ENCODE peak calls at places on chromosomes 5 and 9, in seven cellular contexts. One of them, this sample, is unnamed.

GRCh38 chr5:143497749-143498148 is 94.3 kb upstream of the NR3C1 start:
- DNase-seq in T-cell: no peak
- DNase-seq in iris pigment epithelial cell: no peak
- DNase-seq in IMR-90: no peak
- DNase-seq in nephron progenitor cell: no peak
- DNase-seq in CD4-positive, alpha-beta T cell: no peak
- DNase-seq in NCI-H2081: no peak
- DNase-seq in this sample: no peak

GRCh38 chr9:86721843-86722705 is 225.2 kb downstream of the GAS1 start:
- DNase-seq in T-cell: no peak
- DNase-seq in iris pigment epithelial cell: peak
- DNase-seq in IMR-90: peak
- DNase-seq in nephron progenitor cell: no peak
- DNase-seq in CD4-positive, alpha-beta T cell: no peak
- DNase-seq in NCI-H2081: no peak
- DNase-seq in this sample: peak

GRCh38 chr5:113806250-113806649 is 292.8 kb downstream of the YTHDC2 start:
- DNase-seq in T-cell: no peak
- DNase-seq in iris pigment epithelial cell: peak
- DNase-seq in IMR-90: peak
- DNase-seq in nephron progenitor cell: no peak
- DNase-seq in CD4-positive, alpha-beta T cell: no peak
- DNase-seq in NCI-H2081: peak
- DNase-seq in this sample: peak

GRCh38 chr9:108552459-108553040 is 303.2 kb downstream of the ACTL7B start:
- DNase-seq in T-cell: no peak
- DNase-seq in iris pigment epithelial cell: peak
- DNase-seq in IMR-90: peak
- DNase-seq in nephron progenitor cell: no peak
- DNase-seq in CD4-positive, alpha-beta T cell: no peak
- DNase-seq in NCI-H2081: no peak
- DNase-seq in this sample: no peak

GRCh38 chr5:111853748-111854147 is 96.8 kb upstream of the NREP start:
- DNase-seq in T-cell: no peak
- DNase-seq in iris pigment epithelial cell: no peak
- DNase-seq in IMR-90: peak
- DNase-seq in nephron progenitor cell: no peak
- DNase-seq in CD4-positive, alpha-beta T cell: no peak
- DNase-seq in NCI-H2081: no peak
- DNase-seq in this sample: no peak

GRCh38 chr9:71694332-71694731 is 74.0 kb downstream of the CEMIP2 start:
- DNase-seq in T-cell: no peak
- DNase-seq in iris pigment epithelial cell: no peak
- DNase-seq in IMR-90: no peak
- DNase-seq in nephron progenitor cell: no peak
- DNase-seq in CD4-positive, alpha-beta T cell: no peak
- DNase-seq in NCI-H2081: no peak
- DNase-seq in this sample: no peak

GRCh38 chr9:122248448-122248865 is 16.2 kb downstream of the RBM18 start:
- DNase-seq in T-cell: no peak
- DNase-seq in iris pigment epithelial cell: no peak
- DNase-seq in IMR-90: no peak
- DNase-seq in nephron progenitor cell: no peak
- DNase-seq in CD4-positive, alpha-beta T cell: no peak
- DNase-seq in NCI-H2081: no peak
- DNase-seq in this sample: no peak

GRCh38 chr9:98921740-98922139 is 22.0 kb upstream of the COL15A1 start:
- DNase-seq in T-cell: no peak
- DNase-seq in iris pigment epithelial cell: no peak
- DNase-seq in IMR-90: no peak
- DNase-seq in nephron progenitor cell: no peak
- DNase-seq in CD4-positive, alpha-beta T cell: no peak
- DNase-seq in NCI-H2081: no peak
- DNase-seq in this sample: no peak

GRCh38 chr5:28234356-28234968 is 1196.1 kb upstream of the CDH9 start:
- DNase-seq in T-cell: no peak
- DNase-seq in iris pigment epithelial cell: peak
- DNase-seq in IMR-90: no peak
- DNase-seq in nephron progenitor cell: no peak
- DNase-seq in CD4-positive, alpha-beta T cell: no peak
- DNase-seq in NCI-H2081: no peak
- DNase-seq in this sample: peak

GRCh38 chr5:168578006-168578405 is 1.2 kb downstream of the PANK3 start:
- DNase-seq in T-cell: no peak
- DNase-seq in iris pigment epithelial cell: peak
- DNase-seq in IMR-90: peak
- DNase-seq in nephron progenitor cell: no peak
- DNase-seq in CD4-positive, alpha-beta T cell: no peak
- DNase-seq in NCI-H2081: no peak
- DNase-seq in this sample: peak

GRCh38 chr5:98108497-98108896 is 665.0 kb upstream of the RGMB start:
- DNase-seq in T-cell: no peak
- DNase-seq in iris pigment epithelial cell: peak
- DNase-seq in IMR-90: peak
- DNase-seq in nephron progenitor cell: no peak
- DNase-seq in CD4-positive, alpha-beta T cell: no peak
- DNase-seq in NCI-H2081: no peak
- DNase-seq in this sample: peak

GRCh38 chr9:69130456-69131441 is 43.3 kb upstream of the TJP2 start:
- DNase-seq in T-cell: no peak
- DNase-seq in iris pigment epithelial cell: peak
- DNase-seq in IMR-90: peak
- DNase-seq in nephron progenitor cell: no peak
- DNase-seq in CD4-positive, alpha-beta T cell: no peak
- DNase-seq in NCI-H2081: no peak
- DNase-seq in this sample: peak

GRCh38 chr9:99063522-99063921 is 41.4 kb upstream of the TGFBR1 start:
- DNase-seq in T-cell: no peak
- DNase-seq in iris pigment epithelial cell: no peak
- DNase-seq in IMR-90: no peak
- DNase-seq in nephron progenitor cell: no peak
- DNase-seq in CD4-positive, alpha-beta T cell: no peak
- DNase-seq in NCI-H2081: no peak
- DNase-seq in this sample: no peak

GRCh38 chr9:128120061-128120740 is 7.3 kb downstream of the PTGES2 start:
- DNase-seq in T-cell: no peak
- DNase-seq in iris pigment epithelial cell: no peak
- DNase-seq in IMR-90: no peak
- DNase-seq in nephron progenitor cell: no peak
- DNase-seq in CD4-positive, alpha-beta T cell: no peak
- DNase-seq in NCI-H2081: no peak
- DNase-seq in this sample: no peak

GRCh38 chr5:180128671-180129261 is 57.2 kb upstream of the RNF130 start:
- DNase-seq in T-cell: no peak
- DNase-seq in iris pigment epithelial cell: no peak
- DNase-seq in IMR-90: no peak
- DNase-seq in nephron progenitor cell: no peak
- DNase-seq in CD4-positive, alpha-beta T cell: no peak
- DNase-seq in NCI-H2081: no peak
- DNase-seq in this sample: no peak

GRCh38 chr5:1119312-1119831 is 7.5 kb upstream of the SLC12A7 start:
- DNase-seq in T-cell: no peak
- DNase-seq in iris pigment epithelial cell: no peak
- DNase-seq in IMR-90: no peak
- DNase-seq in nephron progenitor cell: no peak
- DNase-seq in CD4-positive, alpha-beta T cell: no peak
- DNase-seq in NCI-H2081: no peak
- DNase-seq in this sample: no peak

GRCh38 chr5:159097461-159098284 is 2.0 kb downstream of the EBF1 start:
- DNase-seq in T-cell: no peak
- DNase-seq in iris pigment epithelial cell: peak
- DNase-seq in IMR-90: peak
- DNase-seq in nephron progenitor cell: peak
- DNase-seq in CD4-positive, alpha-beta T cell: no peak
- DNase-seq in NCI-H2081: no peak
- DNase-seq in this sample: peak

GRCh38 chr5:57441557-57441956 is 41.1 kb downstream of the ACTBL2 start:
- DNase-seq in T-cell: no peak
- DNase-seq in iris pigment epithelial cell: peak
- DNase-seq in IMR-90: peak
- DNase-seq in nephron progenitor cell: no peak
- DNase-seq in CD4-positive, alpha-beta T cell: no peak
- DNase-seq in NCI-H2081: no peak
- DNase-seq in this sample: peak

GRCh38 chr5:158451203-158451982 is 592.4 kb upstream of the CLINT1 start:
- DNase-seq in T-cell: no peak
- DNase-seq in iris pigment epithelial cell: peak
- DNase-seq in IMR-90: peak
- DNase-seq in nephron progenitor cell: no peak
- DNase-seq in CD4-positive, alpha-beta T cell: no peak
- DNase-seq in NCI-H2081: no peak
- DNase-seq in this sample: peak

GRCh38 chr5:102681403-102681983 is 73.6 kb upstream of the PAM start:
- DNase-seq in T-cell: peak
- DNase-seq in iris pigment epithelial cell: peak
- DNase-seq in IMR-90: peak
- DNase-seq in nephron progenitor cell: peak
- DNase-seq in CD4-positive, alpha-beta T cell: peak
- DNase-seq in NCI-H2081: peak
- DNase-seq in this sample: peak

GRCh38 chr9:133945314-133945975 is 46.7 kb downstream of the VAV2 start:
- DNase-seq in T-cell: no peak
- DNase-seq in iris pigment epithelial cell: no peak
- DNase-seq in IMR-90: no peak
- DNase-seq in nephron progenitor cell: no peak
- DNase-seq in CD4-positive, alpha-beta T cell: no peak
- DNase-seq in NCI-H2081: no peak
- DNase-seq in this sample: no peak

GRCh38 chr5:119136666-119137318 is 65.9 kb downstream of the DMXL1 start:
- DNase-seq in T-cell: no peak
- DNase-seq in iris pigment epithelial cell: no peak
- DNase-seq in IMR-90: no peak
- DNase-seq in nephron progenitor cell: no peak
- DNase-seq in CD4-positive, alpha-beta T cell: no peak
- DNase-seq in NCI-H2081: no peak
- DNase-seq in this sample: no peak

GRCh38 chr5:173246135-173246495 is 11.1 kb upstream of the NKX2-5 start:
- DNase-seq in T-cell: no peak
- DNase-seq in iris pigment epithelial cell: no peak
- DNase-seq in IMR-90: no peak
- DNase-seq in nephron progenitor cell: no peak
- DNase-seq in CD4-positive, alpha-beta T cell: no peak
- DNase-seq in NCI-H2081: no peak
- DNase-seq in this sample: no peak

GRCh38 chr5:137201876-137202275 is 297.2 kb downstream of the SPOCK1 start:
- DNase-seq in T-cell: no peak
- DNase-seq in iris pigment epithelial cell: no peak
- DNase-seq in IMR-90: peak
- DNase-seq in nephron progenitor cell: no peak
- DNase-seq in CD4-positive, alpha-beta T cell: no peak
- DNase-seq in NCI-H2081: no peak
- DNase-seq in this sample: peak